ENCODE peak calls at places on chromosomes 3 and 15, in six cellular contexts. D, N, Q, J, W and G are unnamed samples.
A peak's percentile ranks its signal among the peaks of the same experiment; 100 is the strongest.

GRCh38 chr15:87033056-87033455 is 953.4 kb downstream of the AGBL1 start:
- DNase-seq in D (no peak), N (no peak), Q (no peak), J (no peak), W (no peak), G (no peak)

GRCh38 chr3:73385538-73385937 is 239.2 kb downstream of the PDZRN3 start:
- DNase-seq in D (no peak), N (no peak), Q (no peak), J (no peak), W (no peak), G (no peak)

GRCh38 chr15:25670025-25670554 is 193.0 kb downstream of the ATP10A start:
- DNase-seq in D (no peak), N (no peak), Q (no peak), J (peak; percentile 67), W (no peak), G (no peak)

GRCh38 chr15:39084683-39085530 is 496.0 kb upstream of the THBS1 start:
- DNase-seq in D (peak; percentile 21), N (no peak), Q (no peak), J (no peak), W (no peak), G (no peak)

GRCh38 chr3:99637381-99638111 is 848 bp upstream of the COL8A1 start:
- DNase-seq in D (no peak), N (no peak), Q (no peak), J (no peak), W (no peak), G (peak; percentile 94)

GRCh38 chr3:27224197-27224596 is 145.0 kb downstream of the NEK10 start:
- DNase-seq in D (no peak), N (no peak), Q (no peak), J (no peak), W (no peak), G (no peak)

GRCh38 chr3:155785662-155786295 is 20.3 kb downstream of the C3orf33 start:
- DNase-seq in D (no peak), N (no peak), Q (no peak), J (no peak), W (no peak), G (no peak)

GRCh38 chr3:148882288-148882687 is 17.2 kb downstream of the CPA3 start:
- DNase-seq in D (no peak), N (no peak), Q (no peak), J (no peak), W (no peak), G (no peak)

GRCh38 chr3:162143181-162143580 is 646.6 kb downstream of the OTOL1 start:
- DNase-seq in D (no peak), N (no peak), Q (no peak), J (no peak), W (no peak), G (no peak)

GRCh38 chr3:59758672-59759071 is 708.8 kb upstream of the CFAP20DC start:
- DNase-seq in D (no peak), N (no peak), Q (no peak), J (no peak), W (no peak), G (no peak)

GRCh38 chr3:116886202-116886893 is 176.8 kb downstream of the TUSC7 start:
- DNase-seq in D (no peak), N (no peak), Q (peak; percentile 48), J (no peak), W (no peak), G (no peak)

GRCh38 chr15:84400017-84400740 is 164.6 kb downstream of the GOLGA6L4 start:
- DNase-seq in D (no peak), N (no peak), Q (no peak), J (no peak), W (no peak), G (no peak)

DNA sequence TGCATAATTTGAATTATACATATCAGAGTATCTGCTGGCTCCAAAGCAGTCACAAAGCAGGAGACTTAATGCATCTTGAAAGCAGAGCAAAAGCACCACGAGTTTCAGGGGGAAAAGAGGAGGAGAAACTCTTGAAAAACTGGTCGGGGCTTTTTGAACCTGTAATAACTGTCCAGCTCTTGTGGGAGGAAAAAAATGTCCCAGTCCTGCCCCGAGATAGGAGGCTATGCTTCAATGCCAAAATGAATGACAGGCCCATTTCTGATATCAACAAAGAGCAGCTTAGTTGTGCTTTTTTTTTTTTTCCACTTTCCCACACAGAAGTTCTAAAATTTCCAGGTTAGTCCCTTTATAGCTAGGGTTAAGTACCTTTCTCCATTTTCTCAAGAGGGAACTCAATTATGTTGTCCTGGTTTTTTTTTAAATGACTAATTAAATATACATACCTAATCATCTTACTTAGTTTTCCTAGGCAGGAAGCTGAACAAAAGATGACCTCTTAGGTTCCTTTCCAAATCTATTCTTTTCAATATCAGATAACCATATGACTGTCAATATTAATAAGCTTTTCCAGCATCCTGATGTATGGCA is 120.2 kb downstream of the TFDP2 start:
- DNase-seq in D (no peak), N (no peak), Q (peak; percentile 49), J (no peak), W (no peak), G (no peak)
- TF ChIP-seq POLR2A in D (no peak), N (no peak), Q (no peak), J (no peak), W (no peak), G (no peak)

GRCh38 chr15:65067645-65068416 is at the start of gene RASL12:
- DNase-seq in D (no peak), N (no peak), Q (no peak), J (peak; percentile 78), W (peak; percentile 66), G (no peak)
- TF ChIP-seq EZH2 in D (no peak), N (no peak), Q (no peak), J (no peak), W (no peak), G (peak; percentile 76)

GRCh38 chr3:193641376-193641775 is 48.4 kb downstream of the OPA1 start:
- DNase-seq in D (no peak), N (no peak), Q (no peak), J (no peak), W (no peak), G (no peak)

GRCh38 chr3:193640728-193641127 is 47.7 kb downstream of the OPA1 start:
- DNase-seq in D (no peak), N (no peak), Q (no peak), J (no peak), W (no peak), G (no peak)

GRCh38 chr3:193637831-193638230 is 44.8 kb downstream of the OPA1 start:
- DNase-seq in D (no peak), N (no peak), Q (no peak), J (no peak), W (no peak), G (no peak)

GRCh38 chr3:193640165-193640706 is 47.2 kb downstream of the OPA1 start:
- DNase-seq in D (no peak), N (no peak), Q (no peak), J (no peak), W (no peak), G (no peak)

GRCh38 chr3:193638833-193639232 is 45.8 kb downstream of the OPA1 start:
- DNase-seq in D (no peak), N (no peak), Q (no peak), J (no peak), W (no peak), G (no peak)
- H3K36me3 ChIP-seq in D (peaks cover 7% of the 10 kb centered on the region), N (peaks cover 15% of the 10 kb centered on the region), Q (peaks cover 3% of the 10 kb centered on the region), J (peaks cover 6% of the 10 kb centered on the region), W (peaks cover 89% of the 10 kb centered on the region), G (peaks cover 7% of the 10 kb centered on the region)

GRCh38 chr15:92801412-92801773 is 98.7 kb upstream of the CHD2 start:
- DNase-seq in D (no peak), N (peak; percentile 89), Q (no peak), J (no peak), W (no peak), G (no peak)
- TF ChIP-seq POLR2A in D (no peak), N (no peak), Q (no peak), J (no peak), W (peak; percentile 45), G (no peak)

DNA sequence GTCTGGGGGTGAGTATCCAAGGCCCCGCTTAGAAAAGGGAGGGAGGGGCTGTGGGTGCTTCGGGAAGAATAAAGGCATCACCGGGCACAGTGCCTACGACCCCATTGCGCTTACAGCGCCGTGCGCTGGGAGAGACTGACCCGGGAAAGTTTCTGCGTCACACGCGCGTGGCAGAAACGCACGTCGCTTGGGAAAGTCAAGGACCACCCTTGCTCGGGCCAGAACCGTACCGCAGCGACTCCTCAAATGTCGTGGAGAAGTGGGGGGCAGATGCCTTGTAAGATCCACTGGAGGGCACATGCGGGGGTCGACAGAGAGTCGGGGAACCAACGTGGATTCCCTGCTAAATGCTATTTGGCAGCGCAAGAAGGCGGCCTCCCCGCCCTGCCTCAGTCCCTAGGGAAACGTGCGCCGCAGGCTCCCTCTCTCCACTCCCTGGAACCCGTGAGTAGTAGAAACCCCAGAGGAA is 2.4 kb downstream of the ADAMTS9 start:
- DNase-seq in D (no peak), N (no peak), Q (no peak), J (no peak), W (no peak), G (no peak)
- TF ChIP-seq EZH2 in D (no peak), N (no peak), Q (no peak), J (peak; percentile 63), W (no peak), G (no peak)

GRCh38 chr15:75358771-75359536 is 9.5 kb downstream of the MAN2C1 start:
- DNase-seq in D (no peak), N (no peak), Q (no peak), J (no peak), W (no peak), G (no peak)
- H3K36me3 ChIP-seq in D (peaks cover 14% of the 10 kb centered on the region), N (peaks cover 2% of the 10 kb centered on the region), Q (no peaks in the 10 kb centered on the region), J (no peaks in the 10 kb centered on the region), W (peaks cover 75% of the 10 kb centered on the region), G (peaks cover 50% of the 10 kb centered on the region)

GRCh38 chr3:49165771-49166751 is at the start of gene CCDC71:
- DNase-seq in D (peak; percentile 43), N (peak; percentile 18), Q (peak; percentile 20), J (peak; percentile 90), W (peak; percentile 81), G (peak; percentile 65)
- TF ChIP-seq POLR2A in D (peak; percentile 51), N (peak; percentile 34), Q (peak; percentile 89), J (no peak), W (peak; percentile 53), G (peak; percentile 68)

DNA sequence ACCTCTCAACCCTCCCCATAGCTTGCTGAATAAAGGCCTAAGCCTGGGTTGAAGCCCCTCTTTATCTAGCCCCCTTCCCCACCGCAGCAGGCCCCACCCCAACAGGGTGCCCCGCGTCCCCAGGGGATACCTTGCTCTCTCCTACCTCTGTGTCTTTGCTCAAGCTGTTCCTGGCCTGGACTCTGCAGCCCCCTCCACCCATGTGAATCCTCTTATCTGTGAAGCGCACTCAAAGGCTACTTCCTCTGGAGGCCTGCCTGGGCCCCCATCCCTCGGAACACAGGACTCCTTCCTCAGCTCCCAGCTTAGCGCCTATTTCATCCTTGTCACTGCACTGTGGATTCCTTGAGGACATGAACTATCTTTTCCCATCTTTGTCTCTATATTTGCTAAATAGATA is 61.4 kb upstream of the HERC1 start:
- DNase-seq in D (no peak), N (no peak), Q (no peak), J (no peak), W (peak; percentile 79), G (no peak)
- TF ChIP-seq EZH2 in D (no peak), N (no peak), Q (no peak), J (no peak), W (no peak), G (no peak)